ENCODE peak calls at places on chromosome X, in ten cellular contexts. One of them, this sample, is unnamed.

GRCh38 chrX:135973025-135973547 is 702 bp downstream of the MMGT1 start:
- DNase-seq in IMR-90: peak
- DNase-seq in heart left ventricle: no peak
- DNase-seq in esophagus squamous epithelium: no peak
- DNase-seq in testis: peak
- DNase-seq in HCT116: no peak
- DNase-seq in K562: peak
- DNase-seq in lower leg skin: no peak
- DNase-seq in sigmoid colon: no peak
- DNase-seq in stomach: no peak
- DNase-seq in this sample: peak

GRCh38 chrX:124028177-124028576 is 66.7 kb downstream of the STAG2 start:
- DNase-seq in IMR-90: peak
- DNase-seq in heart left ventricle: no peak
- DNase-seq in esophagus squamous epithelium: no peak
- DNase-seq in testis: no peak
- DNase-seq in HCT116: no peak
- DNase-seq in K562: no peak
- DNase-seq in lower leg skin: no peak
- DNase-seq in sigmoid colon: no peak
- DNase-seq in stomach: no peak
- DNase-seq in this sample: no peak

GRCh38 chrX:30777575-30777974 is 111.5 kb downstream of the TAB3 start:
- DNase-seq in IMR-90: no peak
- DNase-seq in heart left ventricle: no peak
- DNase-seq in esophagus squamous epithelium: no peak
- DNase-seq in testis: no peak
- DNase-seq in HCT116: no peak
- DNase-seq in K562: no peak
- DNase-seq in lower leg skin: no peak
- DNase-seq in sigmoid colon: no peak
- DNase-seq in stomach: no peak
- DNase-seq in this sample: no peak

GRCh38 chrX:3550160-3550765 is 163.2 kb downstream of the PRKX start:
- DNase-seq in IMR-90: no peak
- DNase-seq in heart left ventricle: no peak
- DNase-seq in esophagus squamous epithelium: no peak
- DNase-seq in testis: no peak
- DNase-seq in HCT116: no peak
- DNase-seq in K562: peak
- DNase-seq in lower leg skin: no peak
- DNase-seq in sigmoid colon: no peak
- DNase-seq in stomach: no peak
- DNase-seq in this sample: peak

GRCh38 chrX:153770606-153771175 is 6.6 kb downstream of the PLXNB3 start:
- DNase-seq in IMR-90: no peak
- DNase-seq in heart left ventricle: no peak
- DNase-seq in esophagus squamous epithelium: no peak
- DNase-seq in testis: no peak
- DNase-seq in HCT116: no peak
- DNase-seq in K562: no peak
- DNase-seq in lower leg skin: no peak
- DNase-seq in sigmoid colon: no peak
- DNase-seq in stomach: no peak
- DNase-seq in this sample: no peak

GRCh38 chrX:140091276-140091886 is 126.1 kb upstream of the CXorf66 start:
- DNase-seq in IMR-90: no peak
- DNase-seq in heart left ventricle: no peak
- DNase-seq in esophagus squamous epithelium: no peak
- DNase-seq in testis: peak
- DNase-seq in HCT116: no peak
- DNase-seq in K562: peak
- DNase-seq in lower leg skin: peak
- DNase-seq in sigmoid colon: peak
- DNase-seq in stomach: peak
- DNase-seq in this sample: peak

GRCh38 chrX:3176439-3176820 is 135.2 kb downstream of the ARSF start:
- DNase-seq in IMR-90: peak
- DNase-seq in heart left ventricle: no peak
- DNase-seq in esophagus squamous epithelium: no peak
- DNase-seq in testis: no peak
- DNase-seq in HCT116: no peak
- DNase-seq in K562: no peak
- DNase-seq in lower leg skin: no peak
- DNase-seq in sigmoid colon: no peak
- DNase-seq in stomach: no peak
- DNase-seq in this sample: no peak

GRCh38 chrX:9340619-9341304 is 124.1 kb upstream of the TBL1X start:
- DNase-seq in IMR-90: peak
- DNase-seq in heart left ventricle: peak
- DNase-seq in esophagus squamous epithelium: no peak
- DNase-seq in testis: peak
- DNase-seq in HCT116: no peak
- DNase-seq in K562: no peak
- DNase-seq in lower leg skin: peak
- DNase-seq in sigmoid colon: peak
- DNase-seq in stomach: peak
- DNase-seq in this sample: no peak

GRCh38 chrX:135931644-135932487 is 38.4 kb downstream of the SAGE1 start:
- DNase-seq in IMR-90: peak
- DNase-seq in heart left ventricle: peak
- DNase-seq in esophagus squamous epithelium: no peak
- DNase-seq in testis: peak
- DNase-seq in HCT116: peak
- DNase-seq in K562: peak
- DNase-seq in lower leg skin: no peak
- DNase-seq in sigmoid colon: no peak
- DNase-seq in stomach: peak
- DNase-seq in this sample: peak

GRCh38 chrX:98068210-98068609 is 1184.5 kb downstream of the RPA4 start:
- DNase-seq in IMR-90: no peak
- DNase-seq in heart left ventricle: no peak
- DNase-seq in esophagus squamous epithelium: no peak
- DNase-seq in testis: no peak
- DNase-seq in HCT116: no peak
- DNase-seq in K562: no peak
- DNase-seq in lower leg skin: no peak
- DNase-seq in sigmoid colon: no peak
- DNase-seq in stomach: no peak
- DNase-seq in this sample: no peak

GRCh38 chrX:72621619-72622485 is 49.2 kb upstream of the HDAC8 start:
- DNase-seq in IMR-90: peak
- DNase-seq in heart left ventricle: no peak
- DNase-seq in esophagus squamous epithelium: no peak
- DNase-seq in testis: no peak
- DNase-seq in HCT116: peak
- DNase-seq in K562: no peak
- DNase-seq in lower leg skin: no peak
- DNase-seq in sigmoid colon: no peak
- DNase-seq in stomach: no peak
- DNase-seq in this sample: no peak

GRCh38 chrX:119482497-119483480 is 14.5 kb downstream of the SLC25A5 start:
- DNase-seq in IMR-90: peak
- DNase-seq in heart left ventricle: peak
- DNase-seq in esophagus squamous epithelium: no peak
- DNase-seq in testis: peak
- DNase-seq in HCT116: no peak
- DNase-seq in K562: peak
- DNase-seq in lower leg skin: peak
- DNase-seq in sigmoid colon: peak
- DNase-seq in stomach: peak
- DNase-seq in this sample: peak

GRCh38 chrX:106246511-106246910 is 78.4 kb downstream of the PWWP3B start:
- DNase-seq in IMR-90: no peak
- DNase-seq in heart left ventricle: no peak
- DNase-seq in esophagus squamous epithelium: no peak
- DNase-seq in testis: no peak
- DNase-seq in HCT116: no peak
- DNase-seq in K562: no peak
- DNase-seq in lower leg skin: no peak
- DNase-seq in sigmoid colon: no peak
- DNase-seq in stomach: no peak
- DNase-seq in this sample: no peak

DNA sequence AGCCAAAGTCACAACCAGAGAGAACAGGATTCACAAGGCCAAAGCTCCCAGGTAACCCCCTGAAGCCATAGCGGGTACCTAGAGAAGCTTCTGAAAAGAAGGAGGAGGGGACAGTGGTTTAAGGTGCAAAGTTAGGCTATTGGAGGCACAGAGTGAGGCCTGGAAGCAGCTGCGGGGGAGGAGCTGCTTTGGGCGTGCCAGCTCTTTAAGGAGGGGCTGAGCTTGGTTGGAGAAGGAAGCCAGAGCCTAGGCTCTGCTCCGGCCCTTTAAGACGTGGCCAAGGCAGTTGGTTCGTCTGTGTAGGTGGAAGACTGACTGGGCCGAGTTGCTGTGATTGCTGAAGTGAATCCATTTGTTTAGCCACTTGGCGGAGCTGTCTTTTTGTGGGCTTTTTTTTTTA is 1.5 kb downstream of the KLF8 start:
- DNase-seq in IMR-90: no peak
- DNase-seq in heart left ventricle: peak
- DNase-seq in esophagus squamous epithelium: no peak
- DNase-seq in testis: peak
- DNase-seq in HCT116: peak
- DNase-seq in K562: no peak
- DNase-seq in lower leg skin: peak
- DNase-seq in sigmoid colon: peak
- DNase-seq in stomach: no peak
- DNase-seq in this sample: peak
- TF ChIP-seq POLR2A in IMR-90: no peak
- TF ChIP-seq POLR2A in heart left ventricle: no peak
- TF ChIP-seq POLR2A in esophagus squamous epithelium: peak
- TF ChIP-seq POLR2A in testis: no peak
- TF ChIP-seq POLR2A in HCT116: no peak
- TF ChIP-seq POLR2A in K562: no peak
- TF ChIP-seq POLR2A in lower leg skin: no peak
- TF ChIP-seq POLR2A in sigmoid colon: no peak
- TF ChIP-seq POLR2A in stomach: no peak
- TF ChIP-seq POLR2A in this sample: no peak

DNA sequence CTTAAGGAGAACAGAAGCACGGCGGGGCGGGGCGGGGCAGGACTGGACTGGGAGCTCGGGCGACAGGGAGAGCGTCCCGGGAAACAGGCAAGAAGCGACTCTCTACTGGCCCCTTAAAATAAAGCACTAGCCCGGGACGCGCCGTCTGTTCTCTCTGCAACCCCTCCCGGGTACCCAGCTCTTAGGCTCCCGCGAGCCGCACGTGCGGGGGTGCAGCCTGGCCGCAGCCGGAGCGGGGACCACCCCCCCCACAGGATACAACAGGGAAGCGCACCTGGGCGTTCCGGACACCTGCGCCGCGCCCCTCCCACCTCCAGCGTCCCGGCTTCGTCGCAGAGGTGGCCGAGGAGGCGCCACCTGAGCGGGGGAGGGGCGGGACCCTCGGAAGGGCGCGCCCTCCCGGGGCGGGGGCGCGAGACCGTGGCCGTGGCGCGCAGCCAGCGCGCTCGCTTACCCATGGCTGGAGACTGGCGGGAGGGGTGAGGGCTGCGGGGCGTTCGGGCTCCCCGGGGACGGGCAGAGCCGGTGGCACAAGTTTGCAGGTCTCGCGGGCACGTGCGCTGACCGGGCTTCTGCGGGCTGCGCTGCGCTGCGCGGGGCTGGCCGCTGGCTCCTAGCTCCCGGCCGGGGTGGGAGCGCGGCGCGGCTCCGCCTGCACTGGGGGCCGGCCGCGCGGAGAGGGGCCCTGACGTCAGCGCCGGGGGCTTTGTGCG is 91.5 kb downstream of the GEMIN8 start:
- DNase-seq in IMR-90: peak
- DNase-seq in heart left ventricle: no peak
- DNase-seq in esophagus squamous epithelium: no peak
- DNase-seq in testis: peak
- DNase-seq in HCT116: no peak
- DNase-seq in K562: no peak
- DNase-seq in lower leg skin: no peak
- DNase-seq in sigmoid colon: no peak
- DNase-seq in stomach: peak
- DNase-seq in this sample: no peak
- TF ChIP-seq POLR2A in IMR-90: no peak
- TF ChIP-seq POLR2A in heart left ventricle: no peak
- TF ChIP-seq POLR2A in esophagus squamous epithelium: no peak
- TF ChIP-seq POLR2A in testis: no peak
- TF ChIP-seq POLR2A in HCT116: no peak
- TF ChIP-seq POLR2A in K562: no peak
- TF ChIP-seq POLR2A in lower leg skin: no peak
- TF ChIP-seq POLR2A in sigmoid colon: no peak
- TF ChIP-seq POLR2A in stomach: no peak
- TF ChIP-seq POLR2A in this sample: no peak

GRCh38 chrX:109534933-109535332 is 1.7 kb upstream of the NXT2 start:
- DNase-seq in IMR-90: no peak
- DNase-seq in heart left ventricle: no peak
- DNase-seq in esophagus squamous epithelium: no peak
- DNase-seq in testis: peak
- DNase-seq in HCT116: no peak
- DNase-seq in K562: no peak
- DNase-seq in lower leg skin: no peak
- DNase-seq in sigmoid colon: no peak
- DNase-seq in stomach: no peak
- DNase-seq in this sample: no peak
- TF ChIP-seq POLR2A in IMR-90: no peak
- TF ChIP-seq POLR2A in heart left ventricle: no peak
- TF ChIP-seq POLR2A in esophagus squamous epithelium: no peak
- TF ChIP-seq POLR2A in testis: no peak
- TF ChIP-seq POLR2A in HCT116: no peak
- TF ChIP-seq POLR2A in K562: no peak
- TF ChIP-seq POLR2A in lower leg skin: no peak
- TF ChIP-seq POLR2A in sigmoid colon: no peak
- TF ChIP-seq POLR2A in stomach: no peak
- TF ChIP-seq POLR2A in this sample: no peak

DNA sequence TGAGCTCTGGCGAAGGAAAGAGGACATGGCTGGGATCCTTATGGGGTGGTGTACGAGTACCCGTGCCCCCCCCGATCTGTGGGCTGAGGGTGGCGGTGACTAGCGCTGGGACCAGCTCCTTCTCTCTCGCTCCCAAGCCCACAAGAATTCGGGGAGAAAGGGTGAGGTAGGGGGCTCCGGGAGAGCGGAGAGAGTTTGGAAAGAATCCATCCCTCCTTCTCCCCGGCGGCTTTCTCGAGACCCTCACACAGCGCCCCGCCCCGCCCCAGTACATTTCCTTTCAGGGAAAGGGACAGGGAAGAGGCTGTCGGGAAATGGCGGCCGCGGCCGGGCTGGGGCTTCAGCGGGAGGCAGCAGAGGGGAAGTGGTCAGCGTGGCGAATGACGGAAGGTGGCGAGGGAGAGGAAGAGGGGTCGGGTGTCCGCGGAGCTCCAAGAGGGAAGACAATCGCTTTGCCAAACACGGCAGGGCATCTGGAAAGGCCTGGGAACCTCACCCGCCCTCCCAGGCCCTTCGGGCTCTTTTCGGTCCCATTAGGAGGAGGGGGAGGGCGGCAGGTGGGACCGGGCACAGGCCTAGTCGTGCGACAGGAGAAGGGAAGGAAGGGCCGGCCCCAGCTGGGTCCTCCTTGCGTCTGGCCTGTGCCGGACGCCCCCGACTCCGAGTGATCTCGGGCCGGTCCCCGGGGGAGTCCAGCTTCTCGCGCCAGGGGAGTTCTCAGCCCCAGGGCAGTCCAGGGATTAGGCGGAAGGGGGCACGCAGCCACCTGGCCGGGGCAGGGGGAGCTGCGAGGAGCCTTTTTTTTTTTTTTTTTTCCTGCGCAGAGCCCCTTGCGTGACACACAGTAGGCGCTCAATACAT is 10.2 kb downstream of the HNRNPH2 start:
- DNase-seq in IMR-90: no peak
- DNase-seq in heart left ventricle: peak
- DNase-seq in esophagus squamous epithelium: no peak
- DNase-seq in testis: peak
- DNase-seq in HCT116: no peak
- DNase-seq in K562: no peak
- DNase-seq in lower leg skin: peak
- DNase-seq in sigmoid colon: peak
- DNase-seq in stomach: peak
- DNase-seq in this sample: peak
- TF ChIP-seq POLR2A in IMR-90: no peak
- TF ChIP-seq POLR2A in heart left ventricle: no peak
- TF ChIP-seq POLR2A in esophagus squamous epithelium: peak
- TF ChIP-seq POLR2A in testis: no peak
- TF ChIP-seq POLR2A in HCT116: no peak
- TF ChIP-seq POLR2A in K562: no peak
- TF ChIP-seq POLR2A in lower leg skin: no peak
- TF ChIP-seq POLR2A in sigmoid colon: no peak
- TF ChIP-seq POLR2A in stomach: no peak
- TF ChIP-seq POLR2A in this sample: no peak